ENCODE peak calls at places on chromosomes 2 and 18, in nine cellular contexts. D, E, N, O, Q, Z, K, F and U are unnamed samples. For H3K27me3, the result is how much of the 10 kb centered on the place peaks cover.

GRCh38 chr2:207873794-207874193 is 104.1 kb upstream of the FZD5 start:
- DNase-seq in D (no peak), E (no peak), N (no peak), O (no peak), Q (no peak), Z (no peak), K (no peak), F (no peak), U (no peak)

GRCh38 chr2:101026923-101027469 is 24.9 kb downstream of the RPL31 start:
- DNase-seq in D (no peak), E (no peak), N (no peak), O (no peak), Q (no peak), Z (no peak), K (no peak), F (no peak), U (no peak)

GRCh38 chr2:172234716-172235661 is 132.3 kb upstream of the DLX2 start:
- DNase-seq in D (no peak), E (no peak), N (peak), O (no peak), Q (no peak), Z (peak), K (peak), F (peak), U (no peak)

GRCh38 chr2:238717084-238717483 is 130.8 kb upstream of the TWIST2 start:
- DNase-seq in D (no peak), E (no peak), N (no peak), O (no peak), Q (no peak), Z (no peak), K (no peak), F (no peak), U (no peak)

GRCh38 chr2:171652411-171652775 is 34.9 kb upstream of the DYNC1I2 start:
- DNase-seq in D (peak), E (no peak), N (no peak), O (no peak), Q (no peak), Z (no peak), K (no peak), F (no peak), U (peak)

GRCh38 chr2:41963661-41964525 is 83.9 kb upstream of the PKDCC start:
- DNase-seq in D (peak), E (peak), N (no peak), O (peak), Q (peak), Z (peak), K (peak), F (peak), U (peak)

GRCh38 chr18:36109737-36110136 is 19.4 kb downstream of the SLC39A6 start:
- DNase-seq in D (no peak), E (no peak), N (no peak), O (no peak), Q (no peak), Z (no peak), K (no peak), F (no peak), U (peak)

GRCh38 chr2:161138429-161138828 is 21.8 kb upstream of the TANK start:
- DNase-seq in D (no peak), E (no peak), N (peak), O (no peak), Q (no peak), Z (no peak), K (no peak), F (no peak), U (no peak)

GRCh38 chr2:188582206-188582605 is 290.5 kb downstream of the GULP1 start:
- DNase-seq in D (no peak), E (no peak), N (no peak), O (no peak), Q (no peak), Z (no peak), K (no peak), F (no peak), U (no peak)

GRCh38 chr2:232884549-232885263 is 14.6 kb downstream of the SNORC start:
- DNase-seq in D (no peak), E (no peak), N (no peak), O (peak), Q (no peak), Z (no peak), K (no peak), F (no peak), U (no peak)

GRCh38 chr2:39379643-39380524 is 57.2 kb downstream of the MAP4K3 start:
- DNase-seq in D (peak), E (no peak), N (no peak), O (no peak), Q (no peak), Z (peak), K (no peak), F (peak), U (peak)

GRCh38 chr2:147910990-147911473 is 66.2 kb downstream of the ACVR2A start:
- DNase-seq in D (peak), E (peak), N (peak), O (no peak), Q (no peak), Z (peak), K (no peak), F (peak), U (peak)

GRCh38 chr2:234514873-234515638 is 18.2 kb upstream of the ARL4C start:
- DNase-seq in D (no peak), E (no peak), N (no peak), O (no peak), Q (no peak), Z (no peak), K (no peak), F (no peak), U (no peak)

GRCh38 chr2:219442206-219443015 is 7.8 kb downstream of the SPEG start:
- DNase-seq in D (no peak), E (no peak), N (no peak), O (peak), Q (no peak), Z (peak), K (no peak), F (no peak), U (no peak)

GRCh38 chr2:219441451-219442205 is 7.0 kb downstream of the SPEG start:
- DNase-seq in D (peak), E (peak), N (peak), O (peak), Q (no peak), Z (peak), K (peak), F (peak), U (peak)

GRCh38 chr2:219439518-219439917 is 4.9 kb downstream of the SPEG start:
- DNase-seq in D (no peak), E (no peak), N (no peak), O (peak), Q (peak), Z (no peak), K (no peak), F (no peak), U (no peak)

GRCh38 chr2:219438453-219438852 is 3.8 kb downstream of the SPEG start:
- DNase-seq in D (no peak), E (no peak), N (no peak), O (no peak), Q (no peak), Z (no peak), K (no peak), F (no peak), U (no peak)

DNA sequence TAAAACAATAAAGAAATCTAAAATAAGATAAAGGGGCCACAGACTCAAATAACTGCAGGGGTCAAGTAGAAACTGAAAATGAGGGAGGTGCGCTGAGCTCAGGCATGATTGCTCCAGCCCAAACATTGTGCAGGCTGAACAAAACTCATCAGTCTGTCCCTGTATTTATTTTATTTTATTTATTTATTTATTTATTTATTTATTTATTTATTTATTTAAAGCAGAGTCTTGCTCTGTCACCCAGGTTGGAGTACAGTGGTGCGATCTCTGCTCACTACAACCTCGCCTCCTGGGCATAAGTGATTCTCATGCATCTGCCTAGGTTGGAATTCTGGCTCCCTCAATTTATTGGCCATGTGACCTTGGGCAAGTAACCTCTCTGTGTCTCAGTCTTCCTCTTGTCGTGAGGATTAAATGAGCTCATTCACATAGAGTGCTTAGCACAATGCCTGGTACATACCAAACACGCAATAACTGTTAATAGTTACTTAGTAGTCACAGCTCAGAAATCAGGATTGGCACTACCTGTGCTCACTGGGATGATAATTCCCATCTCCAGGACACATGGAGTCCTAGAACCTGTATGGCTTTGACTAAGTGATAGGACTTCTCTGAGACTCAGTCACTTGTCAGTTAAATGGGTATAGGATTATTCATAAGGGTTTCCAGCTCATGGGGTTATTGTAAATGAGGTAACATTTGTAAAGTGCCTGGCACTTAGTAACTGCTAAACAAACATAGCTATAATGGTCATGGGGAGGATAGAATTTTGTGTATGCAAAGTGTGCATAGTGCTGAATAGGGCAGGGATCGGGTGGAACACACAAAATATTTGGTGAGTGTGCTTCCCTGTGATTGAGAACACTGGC is 6.0 kb downstream of the SPEG start:
- DNase-seq in D (peak), E (no peak), N (no peak), O (no peak), Q (no peak), Z (no peak), K (no peak), F (no peak), U (peak)
- H3K27me3 ChIP-seq in D (under half), E (under half), N (under half), O (under half), Q (under half), Z (half or more), K (under half), F (under half), U (under half)

DNA sequence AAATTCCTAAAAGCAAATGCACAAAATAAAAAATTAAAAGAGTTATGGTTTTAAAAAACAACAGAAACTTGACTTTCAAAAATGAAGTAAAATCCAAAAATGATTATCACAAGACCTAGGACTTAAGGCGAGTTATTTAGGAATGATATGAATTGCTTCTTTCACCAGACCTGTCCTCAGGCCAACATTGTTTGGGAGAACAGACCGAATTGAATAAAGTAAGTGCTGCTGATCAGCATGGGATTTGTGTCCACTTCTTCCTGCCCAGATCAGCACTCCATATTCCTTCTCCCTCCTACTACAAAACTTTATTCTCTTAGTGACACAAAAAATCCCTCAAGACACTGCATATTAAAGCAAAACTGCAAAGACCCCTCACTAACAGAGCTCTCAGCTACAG is 39.1 kb downstream of the WDFY1 start:
- DNase-seq in D (no peak), E (no peak), N (no peak), O (no peak), Q (no peak), Z (no peak), K (no peak), F (no peak), U (no peak)
- H3K27me3 ChIP-seq in D (under half), E (under half), N (under half), O (under half), Q (under half), Z (under half), K (under half), F (under half), U (under half)

GRCh38 chr2:70630761-70631160 is 77.1 kb upstream of the TGFA start:
- DNase-seq in D (no peak), E (no peak), N (no peak), O (no peak), Q (no peak), Z (no peak), K (no peak), F (no peak), U (no peak)
- H3K27me3 ChIP-seq in D (under half), E (under half), N (under half), O (under half), Q (under half), Z (under half), K (under half), F (under half), U (under half)

GRCh38 chr18:61062241-61062640 is 271.0 kb upstream of the CDH20 start:
- DNase-seq in D (no peak), E (no peak), N (no peak), O (no peak), Q (no peak), Z (no peak), K (no peak), F (no peak), U (no peak)
- H3K27me3 ChIP-seq in D (under half), E (under half), N (under half), O (under half), Q (under half), Z (under half), K (under half), F (under half), U (under half)

GRCh38 chr2:179857236-179857635 is 4.2 kb downstream of the ZNF385B start:
- DNase-seq in D (no peak), E (no peak), N (no peak), O (no peak), Q (no peak), Z (no peak), K (no peak), F (no peak), U (peak)
- H3K27me3 ChIP-seq in D (under half), E (under half), N (under half), O (under half), Q (under half), Z (under half), K (under half), F (under half), U (under half)

GRCh38 chr2:26574066-26574899 is 66.9 kb downstream of the CIB4 start:
- DNase-seq in D (no peak), E (no peak), N (no peak), O (no peak), Q (no peak), Z (no peak), K (peak), F (no peak), U (no peak)

GRCh38 chr2:26574900-26575560 is 66.1 kb downstream of the CIB4 start:
- DNase-seq in D (no peak), E (no peak), N (no peak), O (peak), Q (no peak), Z (no peak), K (peak), F (no peak), U (no peak)

GRCh38 chr2:26576565-26577441 is 64.4 kb downstream of the CIB4 start:
- DNase-seq in D (no peak), E (no peak), N (no peak), O (no peak), Q (no peak), Z (no peak), K (peak), F (no peak), U (peak)

GRCh38 chr2:26577442-26578433 is 63.4 kb downstream of the CIB4 start:
- DNase-seq in D (peak), E (peak), N (peak), O (peak), Q (peak), Z (peak), K (peak), F (peak), U (peak)

GRCh38 chr2:26575836-26576564 is 65.2 kb downstream of the CIB4 start:
- DNase-seq in D (no peak), E (no peak), N (no peak), O (no peak), Q (no peak), Z (no peak), K (peak), F (no peak), U (no peak)
- H3K27me3 ChIP-seq in D (half or more), E (under half), N (under half), O (under half), Q (under half), Z (under half), K (under half), F (under half), U (half or more)

GRCh38 chr2:224038830-224039079 is 331 bp downstream of the SERPINE2 start:
- DNase-seq in D (no peak), E (peak), N (peak), O (no peak), Q (no peak), Z (no peak), K (peak), F (no peak), U (no peak)

GRCh38 chr2:224038049-224038829 is 847 bp downstream of the SERPINE2 start:
- DNase-seq in D (peak), E (peak), N (peak), O (peak), Q (no peak), Z (peak), K (no peak), F (peak), U (peak)

GRCh38 chr2:224040753-224041152 is 1.7 kb upstream of the SERPINE2 start:
- DNase-seq in D (no peak), E (no peak), N (no peak), O (no peak), Q (no peak), Z (no peak), K (no peak), F (no peak), U (no peak)

GRCh38 chr2:224039770-224040088 is 643 bp upstream of the SERPINE2 start:
- DNase-seq in D (no peak), E (no peak), N (no peak), O (no peak), Q (no peak), Z (peak), K (no peak), F (no peak), U (no peak)

DNA sequence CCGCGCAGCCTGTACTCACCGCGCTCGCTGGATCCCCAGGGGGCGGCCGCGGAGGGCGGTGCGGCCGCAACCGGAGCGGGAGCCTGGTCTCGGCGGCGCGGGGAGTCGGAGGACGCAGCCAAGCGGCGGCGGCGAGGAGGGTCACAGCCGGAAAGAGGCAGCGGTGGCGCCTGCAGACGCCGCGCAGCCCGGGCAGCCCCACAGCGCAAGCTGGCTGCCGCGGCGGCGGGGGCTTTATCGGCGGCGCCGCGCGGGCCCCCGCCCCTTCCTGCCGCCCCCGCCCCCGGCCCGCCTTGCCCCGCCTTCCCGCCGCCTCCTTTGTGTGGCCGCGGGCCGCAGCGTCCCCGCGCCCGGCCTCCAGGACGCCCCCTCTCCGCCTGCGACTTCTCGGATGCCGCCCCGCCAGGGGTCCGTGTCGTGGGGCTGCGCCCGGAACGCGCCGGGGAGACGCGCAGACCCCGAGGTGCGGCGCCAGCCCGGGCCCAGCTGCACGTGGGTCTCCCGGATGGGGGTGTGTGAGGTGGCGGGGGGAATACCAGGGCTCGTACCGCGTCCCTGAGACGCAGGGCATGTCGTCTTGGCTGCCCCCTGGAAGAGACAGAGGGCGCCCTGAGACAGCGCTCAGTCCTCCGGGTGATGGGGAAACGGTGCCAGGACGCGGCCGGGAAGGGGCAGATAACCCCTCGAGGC is at the start of gene SERPINE2:
- DNase-seq in D (peak), E (peak), N (peak), O (peak), Q (peak), Z (peak), K (peak), F (peak), U (peak)
- H3K27me3 ChIP-seq in D (under half), E (under half), N (under half), O (under half), Q (under half), Z (under half), K (under half), F (under half), U (under half)

GRCh38 chr2:88211005-88211808 is 41.1 kb downstream of the THNSL2 start:
- DNase-seq in D (no peak), E (no peak), N (no peak), O (no peak), Q (no peak), Z (no peak), K (no peak), F (no peak), U (no peak)
- H3K27me3 ChIP-seq in D (under half), E (under half), N (under half), O (under half), Q (under half), Z (under half), K (under half), F (under half), U (half or more)

GRCh38 chr2:105631011-105631410 is 113.7 kb upstream of the NCK2 start:
- DNase-seq in D (no peak), E (no peak), N (no peak), O (no peak), Q (no peak), Z (no peak), K (no peak), F (no peak), U (no peak)
- H3K27me3 ChIP-seq in D (under half), E (under half), N (under half), O (under half), Q (under half), Z (under half), K (under half), F (under half), U (under half)